ENCODE peak calls at places on chromosomes 2 and 18, in four cellular contexts. D, U, G and N are unnamed samples.

GRCh38 chr2:239169311-239170048 is 231.3 kb downstream of the HDAC4 start:
- DNase-seq in G (peak; percentile 45), D (peak; percentile 38), U (peak; percentile 53), N (no peak)

GRCh38 chr2:23708771-23709170 is 218.2 kb downstream of the ATAD2B start:
- DNase-seq in U (no peak), D (no peak), G (no peak), N (no peak)

GRCh38 chr2:219851169-219851568 is 223.7 kb downstream of the SLC4A3 start:
- DNase-seq in G (no peak), U (no peak), D (no peak), N (no peak)

GRCh38 chr2:24024018-24024417 is 14.1 kb downstream of the MFSD2B start:
- DNase-seq in U (no peak), G (no peak), D (peak; percentile 48), N (no peak)

GRCh38 chr2:27887830-27888229 is 2.4 kb downstream of the RBKS start:
- DNase-seq in D (no peak), U (no peak), G (no peak), N (no peak)

GRCh38 chr18:29749699-29750098 is 1292.8 kb downstream of the DSC3 start:
- DNase-seq in D (no peak), G (no peak), U (no peak), N (no peak)

GRCh38 chr2:204738721-204739120 is 193.4 kb downstream of the PARD3B start:
- DNase-seq in G (no peak), D (no peak), U (no peak), N (no peak)

GRCh38 chr2:29000481-29000880 is 19.4 kb downstream of the TOGARAM2 start:
- DNase-seq in G (peak; percentile 93), D (peak; percentile 87), U (peak; percentile 84), N (no peak)

GRCh38 chr2:169771612-169772011 is 27.1 kb upstream of the SSB start:
- DNase-seq in D (no peak), U (no peak), G (no peak), N (no peak)

GRCh38 chr2:102057502-102058292 is 65.9 kb downstream of the IL1R2 start:
- DNase-seq in G (no peak), D (no peak), U (no peak), N (no peak)

GRCh38 chr2:8729939-8730338 is 48.1 kb downstream of the ID2 start:
- DNase-seq in U (peak; percentile 67), G (no peak), D (peak; percentile 63), N (no peak)

GRCh38 chr2:240293126-240293864 is 142.2 kb upstream of the GPC1 start:
- DNase-seq in G (peak; percentile 59), U (peak; percentile 46), D (no peak), N (peak; percentile 21)

GRCh38 chr2:128228894-128229293 is 89.8 kb downstream of the HS6ST1 start:
- DNase-seq in D (no peak), G (no peak), U (no peak), N (no peak)

GRCh38 chr2:36190097-36190496 is 165.5 kb upstream of the CRIM1 start:
- DNase-seq in G (no peak), U (no peak), D (no peak), N (no peak)

GRCh38 chr2:118641711-118642110 is 205.7 kb downstream of the EN1 start:
- DNase-seq in U (no peak), D (no peak), G (no peak), N (no peak)

GRCh38 chr2:27773959-27774358 is 2.4 kb downstream of the MRPL33 start:
- DNase-seq in G (no peak), U (no peak), D (no peak), N (no peak)

GRCh38 chr2:189210250-189211075 is 30.9 kb upstream of the COL5A2 start:
- DNase-seq in D (no peak), U (no peak), G (no peak), N (no peak)

GRCh38 chr2:17035010-17035409 is 369.4 kb upstream of the CYRIA start:
- DNase-seq in D (no peak), U (no peak), G (no peak), N (no peak)

GRCh38 chr2:172909454-172909853 is 166.2 kb upstream of the MAP3K20 start:
- DNase-seq in G (no peak), D (no peak), U (no peak), N (no peak)

GRCh38 chr2:186848873-186849578 is at the start of gene ZSWIM2:
- DNase-seq in D (peak; percentile 69), G (peak; percentile 80), U (peak; percentile 75), N (peak; percentile 78)

GRCh38 chr2:159737917-159738296 is 25.6 kb downstream of the MARCHF7 start:
- DNase-seq in D (no peak), U (no peak), G (no peak), N (no peak)

GRCh38 chr18:3104190-3105054 is 91.5 kb upstream of the LPIN2 start:
- DNase-seq in U (no peak), G (no peak), D (no peak), N (no peak)

GRCh38 chr18:22470141-22470510 is 52.4 kb upstream of the CTAGE1 start:
- DNase-seq in U (no peak), G (no peak), D (no peak), N (no peak)

GRCh38 chr2:105215586-105216192 is 25.9 kb upstream of the GPR45 start:
- DNase-seq in U (no peak), G (no peak), D (no peak), N (no peak)

GRCh38 chr2:111982822-111983221 is 72.2 kb upstream of the TMEM87B start:
- DNase-seq in U (no peak), D (no peak), G (no peak), N (no peak)

GRCh38 chr2:159110784-159111183 is 142.3 kb downstream of the TANC1 start:
- DNase-seq in U (no peak), G (no peak), D (no peak), N (no peak)

GRCh38 chr2:127576433-127577207 is 41.1 kb downstream of the MYO7B start:
- DNase-seq in U (peak; percentile 68), D (no peak), G (peak; percentile 70), N (peak; percentile 82)

GRCh38 chr2:144481666-144482065 is 38.3 kb downstream of the ZEB2 start:
- DNase-seq in G (no peak), U (no peak), D (no peak), N (no peak)

GRCh38 chr2:196268022-196268421 is 96.6 kb upstream of the STK17B start:
- DNase-seq in G (no peak), U (no peak), D (no peak), N (no peak)

GRCh38 chr2:25252291-25253152 is 84.1 kb upstream of the POMC start:
- DNase-seq in D (peak; percentile 78), G (peak; percentile 91), U (peak; percentile 86), N (peak; percentile 99)

GRCh38 chr2:180662555-180662954 is 317.9 kb upstream of the UBE2E3 start:
- DNase-seq in D (no peak), U (no peak), G (no peak), N (no peak)

GRCh38 chr2:198546091-198546490 is 741.7 kb downstream of the PLCL1 start:
- DNase-seq in D (no peak), U (no peak), G (no peak), N (no peak)

GRCh38 chr2:15177103-15177502 is 384.0 kb downstream of the NBAS start:
- DNase-seq in G (no peak), D (no peak), U (no peak), N (no peak)

GRCh38 chr2:65749549-65749948 is 317.1 kb upstream of the SPRED2 start:
- DNase-seq in U (no peak), G (no peak), D (no peak), N (no peak)

GRCh38 chr2:4866198-4866597 is 826.0 kb upstream of the SOX11 start:
- DNase-seq in U (no peak), D (no peak), G (no peak), N (no peak)
- H3K9me3 ChIP-seq in U (no peaks in the 10 kb centered on the region), D (no peaks in the 10 kb centered on the region), G (no peaks in the 10 kb centered on the region), N (no peaks in the 10 kb centered on the region)

GRCh38 chr2:88687384-88687783 is 4.1 kb upstream of the RPIA start:
- DNase-seq in G (no peak), U (no peak), D (no peak), N (no peak)
- H3K9me3 ChIP-seq in G (peaks cover 12% of the 10 kb centered on the region), U (no peaks in the 10 kb centered on the region), D (no peaks in the 10 kb centered on the region), N (peaks cover 10% of the 10 kb centered on the region)

GRCh38 chr18:78861706-78862105 is 117.9 kb upstream of the SALL3 start:
- DNase-seq in U (no peak), D (no peak), G (no peak), N (no peak)

GRCh38 chr18:78860117-78860516 is 119.5 kb upstream of the SALL3 start:
- DNase-seq in G (no peak), D (no peak), U (no peak), N (no peak)

GRCh38 chr18:78861116-78861515 is 118.5 kb upstream of the SALL3 start:
- DNase-seq in G (no peak), U (no peak), D (no peak), N (no peak)

GRCh38 chr18:78857252-78858150 is 122.1 kb upstream of the SALL3 start:
- DNase-seq in D (no peak), G (no peak), U (no peak), N (no peak)

GRCh38 chr18:78859686-78860085 is 119.9 kb upstream of the SALL3 start:
- DNase-seq in U (no peak), D (no peak), G (no peak), N (no peak)
- H3K9me3 ChIP-seq in U (no peaks in the 10 kb centered on the region), D (no peaks in the 10 kb centered on the region), G (no peaks in the 10 kb centered on the region), N (no peaks in the 10 kb centered on the region)

GRCh38 chr2:34178482-34178881 is 579.4 kb upstream of the FAM98A start:
- DNase-seq in D (no peak), G (no peak), U (no peak), N (no peak)
- H3K9me3 ChIP-seq in D (no peaks in the 10 kb centered on the region), G (no peaks in the 10 kb centered on the region), U (no peaks in the 10 kb centered on the region), N (no peaks in the 10 kb centered on the region)